ENCODE peak calls at places on chromosomes 3 and 15, in eight cellular contexts. One of them, this sample, is unnamed.

GRCh38 chr3:37523361-37523760 is 338.3 kb upstream of the CTDSPL start:
- DNase-seq in activated T-cell treated with anti-CD3 and anti-CD28 coated beads for 24 hours: no peak
- DNase-seq in effector CD4-positive, alpha-beta T cell: no peak
- DNase-seq in ovary: no peak
- DNase-seq in right cardiac atrium: no peak
- DNase-seq in NCI-H510A treated with DMSO at 0.1 percent for 48 hours: no peak
- DNase-seq in iPS-NIHi11: no peak
- DNase-seq in aorta: no peak
- DNase-seq in this sample: no peak

GRCh38 chr3:64595253-64595694 is 92.5 kb downstream of the ADAMTS9 start:
- DNase-seq in NCI-H510A treated with DMSO at 0.1 percent for 48 hours: no peak
- DNase-seq in activated T-cell treated with anti-CD3 and anti-CD28 coated beads for 24 hours: no peak
- DNase-seq in aorta: peak
- DNase-seq in ovary: peak
- DNase-seq in iPS-NIHi11: no peak
- DNase-seq in effector CD4-positive, alpha-beta T cell: no peak
- DNase-seq in right cardiac atrium: peak
- DNase-seq in this sample: no peak

GRCh38 chr3:89049119-89049518 is 58.3 kb upstream of the EPHA3 start:
- DNase-seq in activated T-cell treated with anti-CD3 and anti-CD28 coated beads for 24 hours: no peak
- DNase-seq in NCI-H510A treated with DMSO at 0.1 percent for 48 hours: no peak
- DNase-seq in ovary: no peak
- DNase-seq in aorta: no peak
- DNase-seq in effector CD4-positive, alpha-beta T cell: no peak
- DNase-seq in right cardiac atrium: no peak
- DNase-seq in iPS-NIHi11: peak
- DNase-seq in this sample: no peak

GRCh38 chr15:58551764-58552504 is 120.1 kb downstream of the LIPC start:
- DNase-seq in aorta: no peak
- DNase-seq in iPS-NIHi11: no peak
- DNase-seq in activated T-cell treated with anti-CD3 and anti-CD28 coated beads for 24 hours: no peak
- DNase-seq in ovary: peak
- DNase-seq in right cardiac atrium: peak
- DNase-seq in effector CD4-positive, alpha-beta T cell: no peak
- DNase-seq in NCI-H510A treated with DMSO at 0.1 percent for 48 hours: no peak
- DNase-seq in this sample: no peak

GRCh38 chr3:152656207-152657001 is 178.5 kb upstream of the P2RY1 start:
- DNase-seq in effector CD4-positive, alpha-beta T cell: no peak
- DNase-seq in right cardiac atrium: no peak
- DNase-seq in iPS-NIHi11: no peak
- DNase-seq in NCI-H510A treated with DMSO at 0.1 percent for 48 hours: no peak
- DNase-seq in aorta: no peak
- DNase-seq in activated T-cell treated with anti-CD3 and anti-CD28 coated beads for 24 hours: no peak
- DNase-seq in ovary: no peak
- DNase-seq in this sample: no peak

GRCh38 chr15:40080847-40081246 is 27.8 kb downstream of the BMF start:
- DNase-seq in iPS-NIHi11: no peak
- DNase-seq in aorta: no peak
- DNase-seq in effector CD4-positive, alpha-beta T cell: no peak
- DNase-seq in activated T-cell treated with anti-CD3 and anti-CD28 coated beads for 24 hours: no peak
- DNase-seq in ovary: no peak
- DNase-seq in NCI-H510A treated with DMSO at 0.1 percent for 48 hours: no peak
- DNase-seq in right cardiac atrium: no peak
- DNase-seq in this sample: no peak

GRCh38 chr3:61530355-61530754 is 31.0 kb upstream of the PTPRG start:
- DNase-seq in activated T-cell treated with anti-CD3 and anti-CD28 coated beads for 24 hours: no peak
- DNase-seq in aorta: no peak
- DNase-seq in NCI-H510A treated with DMSO at 0.1 percent for 48 hours: peak
- DNase-seq in ovary: no peak
- DNase-seq in effector CD4-positive, alpha-beta T cell: no peak
- DNase-seq in right cardiac atrium: no peak
- DNase-seq in iPS-NIHi11: peak
- DNase-seq in this sample: no peak

GRCh38 chr3:193768069-193768391 is 175.0 kb downstream of the OPA1 start:
- DNase-seq in NCI-H510A treated with DMSO at 0.1 percent for 48 hours: no peak
- DNase-seq in effector CD4-positive, alpha-beta T cell: no peak
- DNase-seq in right cardiac atrium: no peak
- DNase-seq in iPS-NIHi11: no peak
- DNase-seq in activated T-cell treated with anti-CD3 and anti-CD28 coated beads for 24 hours: no peak
- DNase-seq in aorta: no peak
- DNase-seq in ovary: no peak
- DNase-seq in this sample: no peak

GRCh38 chr3:9074079-9074478 is 110.8 kb upstream of the RAD18 start:
- DNase-seq in aorta: no peak
- DNase-seq in iPS-NIHi11: no peak
- DNase-seq in effector CD4-positive, alpha-beta T cell: no peak
- DNase-seq in NCI-H510A treated with DMSO at 0.1 percent for 48 hours: no peak
- DNase-seq in right cardiac atrium: no peak
- DNase-seq in activated T-cell treated with anti-CD3 and anti-CD28 coated beads for 24 hours: no peak
- DNase-seq in ovary: no peak
- DNase-seq in this sample: no peak

GRCh38 chr3:195078891-195079440 is 192.0 kb downstream of the XXYLT1 start:
- DNase-seq in right cardiac atrium: peak
- DNase-seq in effector CD4-positive, alpha-beta T cell: no peak
- DNase-seq in aorta: peak
- DNase-seq in NCI-H510A treated with DMSO at 0.1 percent for 48 hours: no peak
- DNase-seq in activated T-cell treated with anti-CD3 and anti-CD28 coated beads for 24 hours: no peak
- DNase-seq in ovary: no peak
- DNase-seq in iPS-NIHi11: no peak
- DNase-seq in this sample: no peak

GRCh38 chr15:82312611-82313349 is 36.5 kb downstream of the GOLGA6L10 start:
- DNase-seq in NCI-H510A treated with DMSO at 0.1 percent for 48 hours: no peak
- DNase-seq in iPS-NIHi11: no peak
- DNase-seq in activated T-cell treated with anti-CD3 and anti-CD28 coated beads for 24 hours: no peak
- DNase-seq in effector CD4-positive, alpha-beta T cell: no peak
- DNase-seq in aorta: no peak
- DNase-seq in right cardiac atrium: peak
- DNase-seq in ovary: no peak
- DNase-seq in this sample: no peak

GRCh38 chr3:108091498-108092259 is 848 bp upstream of the CD47 start:
- DNase-seq in right cardiac atrium: no peak
- DNase-seq in NCI-H510A treated with DMSO at 0.1 percent for 48 hours: peak
- DNase-seq in effector CD4-positive, alpha-beta T cell: peak
- DNase-seq in iPS-NIHi11: peak
- DNase-seq in activated T-cell treated with anti-CD3 and anti-CD28 coated beads for 24 hours: no peak
- DNase-seq in ovary: no peak
- DNase-seq in aorta: no peak
- DNase-seq in this sample: no peak

GRCh38 chr3:69929019-69929418 is 70.5 kb upstream of the SAMMSON start:
- DNase-seq in effector CD4-positive, alpha-beta T cell: no peak
- DNase-seq in activated T-cell treated with anti-CD3 and anti-CD28 coated beads for 24 hours: no peak
- DNase-seq in NCI-H510A treated with DMSO at 0.1 percent for 48 hours: no peak
- DNase-seq in iPS-NIHi11: no peak
- DNase-seq in ovary: no peak
- DNase-seq in right cardiac atrium: no peak
- DNase-seq in aorta: no peak
- DNase-seq in this sample: no peak

GRCh38 chr15:90358124-90359033 is 6.3 kb downstream of the ZNF774 start:
- DNase-seq in aorta: no peak
- DNase-seq in iPS-NIHi11: no peak
- DNase-seq in activated T-cell treated with anti-CD3 and anti-CD28 coated beads for 24 hours: no peak
- DNase-seq in effector CD4-positive, alpha-beta T cell: no peak
- DNase-seq in ovary: no peak
- DNase-seq in right cardiac atrium: no peak
- DNase-seq in NCI-H510A treated with DMSO at 0.1 percent for 48 hours: peak
- DNase-seq in this sample: no peak

GRCh38 chr15:58441376-58442070 is 9.7 kb downstream of the LIPC start:
- DNase-seq in activated T-cell treated with anti-CD3 and anti-CD28 coated beads for 24 hours: no peak
- DNase-seq in ovary: no peak
- DNase-seq in effector CD4-positive, alpha-beta T cell: no peak
- DNase-seq in NCI-H510A treated with DMSO at 0.1 percent for 48 hours: no peak
- DNase-seq in right cardiac atrium: no peak
- DNase-seq in aorta: no peak
- DNase-seq in iPS-NIHi11: no peak
- DNase-seq in this sample: no peak

GRCh38 chr3:37852097-37852496 is 9.6 kb upstream of the CTDSPL start:
- DNase-seq in ovary: no peak
- DNase-seq in activated T-cell treated with anti-CD3 and anti-CD28 coated beads for 24 hours: no peak
- DNase-seq in right cardiac atrium: no peak
- DNase-seq in iPS-NIHi11: no peak
- DNase-seq in NCI-H510A treated with DMSO at 0.1 percent for 48 hours: no peak
- DNase-seq in aorta: no peak
- DNase-seq in effector CD4-positive, alpha-beta T cell: no peak
- DNase-seq in this sample: no peak

GRCh38 chr15:38127306-38127731 is 125.3 kb upstream of the SPRED1 start:
- DNase-seq in activated T-cell treated with anti-CD3 and anti-CD28 coated beads for 24 hours: no peak
- DNase-seq in ovary: no peak
- DNase-seq in effector CD4-positive, alpha-beta T cell: no peak
- DNase-seq in aorta: no peak
- DNase-seq in NCI-H510A treated with DMSO at 0.1 percent for 48 hours: no peak
- DNase-seq in iPS-NIHi11: no peak
- DNase-seq in right cardiac atrium: no peak
- DNase-seq in this sample: no peak

GRCh38 chr3:113626513-113627371 is 69.7 kb downstream of the USF3 start:
- DNase-seq in activated T-cell treated with anti-CD3 and anti-CD28 coated beads for 24 hours: no peak
- DNase-seq in iPS-NIHi11: peak
- DNase-seq in ovary: peak
- DNase-seq in NCI-H510A treated with DMSO at 0.1 percent for 48 hours: peak
- DNase-seq in effector CD4-positive, alpha-beta T cell: no peak
- DNase-seq in aorta: peak
- DNase-seq in right cardiac atrium: peak
- DNase-seq in this sample: no peak

GRCh38 chr15:101091080-101092017 is 160.5 kb downstream of the CHSY1 start:
- DNase-seq in effector CD4-positive, alpha-beta T cell: no peak
- DNase-seq in iPS-NIHi11: no peak
- DNase-seq in activated T-cell treated with anti-CD3 and anti-CD28 coated beads for 24 hours: no peak
- DNase-seq in NCI-H510A treated with DMSO at 0.1 percent for 48 hours: no peak
- DNase-seq in aorta: peak
- DNase-seq in ovary: peak
- DNase-seq in right cardiac atrium: peak
- DNase-seq in this sample: no peak

GRCh38 chr15:25846377-25846776 is 16.8 kb downstream of the ATP10A start:
- DNase-seq in ovary: no peak
- DNase-seq in aorta: no peak
- DNase-seq in effector CD4-positive, alpha-beta T cell: peak
- DNase-seq in activated T-cell treated with anti-CD3 and anti-CD28 coated beads for 24 hours: peak
- DNase-seq in iPS-NIHi11: no peak
- DNase-seq in right cardiac atrium: peak
- DNase-seq in NCI-H510A treated with DMSO at 0.1 percent for 48 hours: no peak
- DNase-seq in this sample: peak

GRCh38 chr15:99720533-99720932 is 12.7 kb downstream of the LYSMD4 start:
- DNase-seq in aorta: no peak
- DNase-seq in right cardiac atrium: no peak
- DNase-seq in effector CD4-positive, alpha-beta T cell: no peak
- DNase-seq in ovary: no peak
- DNase-seq in NCI-H510A treated with DMSO at 0.1 percent for 48 hours: no peak
- DNase-seq in iPS-NIHi11: no peak
- DNase-seq in activated T-cell treated with anti-CD3 and anti-CD28 coated beads for 24 hours: no peak
- DNase-seq in this sample: no peak

GRCh38 chr15:66803182-66803729 is 101.2 kb downstream of the SMAD6 start:
- DNase-seq in iPS-NIHi11: peak
- DNase-seq in effector CD4-positive, alpha-beta T cell: no peak
- DNase-seq in ovary: peak
- DNase-seq in NCI-H510A treated with DMSO at 0.1 percent for 48 hours: no peak
- DNase-seq in aorta: peak
- DNase-seq in activated T-cell treated with anti-CD3 and anti-CD28 coated beads for 24 hours: no peak
- DNase-seq in right cardiac atrium: peak
- DNase-seq in this sample: no peak

GRCh38 chr3:8506611-8507061 is 5.0 kb downstream of the LMCD1 start:
- DNase-seq in aorta: no peak
- DNase-seq in iPS-NIHi11: no peak
- DNase-seq in activated T-cell treated with anti-CD3 and anti-CD28 coated beads for 24 hours: no peak
- DNase-seq in effector CD4-positive, alpha-beta T cell: no peak
- DNase-seq in NCI-H510A treated with DMSO at 0.1 percent for 48 hours: no peak
- DNase-seq in right cardiac atrium: no peak
- DNase-seq in ovary: no peak
- DNase-seq in this sample: no peak

GRCh38 chr3:55446860-55447259 is 40.2 kb downstream of the WNT5A start:
- DNase-seq in iPS-NIHi11: no peak
- DNase-seq in right cardiac atrium: no peak
- DNase-seq in effector CD4-positive, alpha-beta T cell: no peak
- DNase-seq in activated T-cell treated with anti-CD3 and anti-CD28 coated beads for 24 hours: no peak
- DNase-seq in NCI-H510A treated with DMSO at 0.1 percent for 48 hours: no peak
- DNase-seq in aorta: no peak
- DNase-seq in ovary: no peak
- DNase-seq in this sample: no peak

GRCh38 chr15:31252386-31252785 is 74.2 kb upstream of the KLF13 start:
- DNase-seq in ovary: no peak
- DNase-seq in right cardiac atrium: no peak
- DNase-seq in aorta: no peak
- DNase-seq in iPS-NIHi11: no peak
- DNase-seq in activated T-cell treated with anti-CD3 and anti-CD28 coated beads for 24 hours: no peak
- DNase-seq in NCI-H510A treated with DMSO at 0.1 percent for 48 hours: no peak
- DNase-seq in effector CD4-positive, alpha-beta T cell: no peak
- DNase-seq in this sample: no peak

This sample was measured in stimulated activated naive CD4-positive, alpha-beta T cell treated with Interleukin-2 at 50 U/mL for 16 hours.